ENCODE peak calls at places on chromosomes 11 and 22, in four cellular contexts. O, A, B and C are unnamed samples.

GRCh38 chr11:72574534-72575460 is 99.4 kb downstream of the PDE2A start:
- DNase-seq in O (no peak), A (no peak), B (no peak), C (no peak)

GRCh38 chr11:64629796-64630562 is 39.0 kb downstream of the SLC22A12 start:
- DNase-seq in B (no peak), A (no peak), O (no peak), C (no peak)

GRCh38 chr22:46509416-46510089 is 27.9 kb downstream of the CELSR1 start:
- DNase-seq in B (no peak), O (no peak), A (no peak), C (no peak)

GRCh38 chr11:133964946-133965632 is 8.3 kb upstream of the IGSF9B start:
- DNase-seq in A (no peak), O (peak; percentile 16), B (no peak), C (no peak)

GRCh38 chr11:118241191-118242098 is 10.7 kb downstream of the MPZL3 start:
- DNase-seq in O (peak; percentile 22), B (peak; percentile 44), A (peak; percentile 63), C (peak; percentile 100)

GRCh38 chr11:59857444-59858434 is 8.5 kb downstream of the TCN1 start:
- DNase-seq in A (peak; percentile 22), O (peak; percentile 23), B (no peak), C (peak; percentile 72)

GRCh38 chr11:132493786-132494185 is 1038.5 kb downstream of the OPCML start:
- DNase-seq in O (no peak), B (no peak), A (no peak), C (no peak)

GRCh38 chr11:86805873-86806310 is 5.5 kb downstream of the PRSS23 start:
- DNase-seq in B (no peak), O (no peak), A (no peak), C (no peak)

GRCh38 chr11:57946628-57947027 is 77.1 kb upstream of the OR9Q1 start:
- DNase-seq in O (no peak), B (no peak), A (no peak), C (no peak)

GRCh38 chr11:107928046-107928766 is at the start of gene RAB39A:
- DNase-seq in B (peak; percentile 6), O (peak; percentile 97), A (no peak), C (no peak)